ENCODE peak calls at places on chromosomes 2 and 18, in seven cellular contexts. K is T-cell; U is effector CD4-positive, alpha-beta T cell; X is AG09309; C is NCI-H1417; W is fibroblast of lung; A is stimulated activated CD4-positive, alpha-beta T cell treated with anti-CD3 and anti-CD28 coated beads, Interleukin-4, amount 100 ng/mL, for 48 hours. P is an unnamed sample.

GRCh38 chr2:207939342-207940108 is 85.8 kb downstream of the PLEKHM3 start:
- DNase-seq in W (no peak), C (peak), K (no peak), A (no peak), U (no peak), X (no peak), P (no peak)

GRCh38 chr2:134407154-134407890 is 153.4 kb downstream of the MGAT5 start:
- DNase-seq in C (no peak), X (no peak), K (no peak), A (no peak), U (no peak), W (no peak), P (no peak)

GRCh38 chr2:144479138-144479537 is 40.8 kb downstream of the ZEB2 start:
- DNase-seq in C (no peak), U (no peak), X (peak), A (no peak), W (peak), K (no peak), P (no peak)

GRCh38 chr2:37720533-37721218 is 49.2 kb upstream of the CDC42EP3 start:
- DNase-seq in K (no peak), X (peak), W (peak), U (no peak), A (no peak), C (no peak), P (no peak)

GRCh38 chr2:212282596-212283330 is 255.8 kb downstream of the ERBB4 start:
- DNase-seq in W (no peak), C (no peak), A (no peak), X (no peak), U (no peak), K (no peak), P (no peak)

GRCh38 chr2:98876741-98877140 is 59.3 kb downstream of the CRACDL start:
- DNase-seq in C (no peak), K (no peak), W (no peak), X (no peak), U (no peak), A (no peak), P (no peak)

GRCh38 chr18:2302628-2303516 is 268.4 kb downstream of the METTL4 start:
- DNase-seq in X (no peak), A (no peak), C (no peak), K (no peak), U (no peak), W (no peak), P (peak)

GRCh38 chr2:60295591-60295962 is 257.9 kb downstream of the BCL11A start:
- DNase-seq in X (no peak), A (no peak), K (no peak), C (no peak), U (no peak), W (no peak), P (no peak)

GRCh38 chr2:149136111-149136510 is 97.6 kb downstream of the LYPD6B start:
- DNase-seq in A (no peak), X (no peak), K (no peak), W (no peak), U (no peak), C (no peak), P (no peak)

GRCh38 chr18:77035380-77035779 is 97.2 kb downstream of the MBP start:
- DNase-seq in A (no peak), U (no peak), C (no peak), X (no peak), W (no peak), K (no peak), P (no peak)

GRCh38 chr2:45951025-45951737 is 299.7 kb downstream of the PRKCE start:
- DNase-seq in W (no peak), K (no peak), C (no peak), X (no peak), U (no peak), A (no peak), P (no peak)

GRCh38 chr18:26549486-26550435 is 1.4 kb upstream of the KCTD1 start:
- DNase-seq in U (no peak), K (no peak), X (peak), W (peak), A (no peak), C (peak), P (peak)

GRCh38 chr2:107936427-107937359 is 49.6 kb upstream of the SLC5A7 start:
- DNase-seq in K (no peak), X (no peak), A (no peak), U (no peak), W (no peak), C (peak), P (no peak)